ENCODE peak calls at places on chromosomes 4 and X, in nine cellular contexts. One of them, this sample, is unnamed. For H3K9me3, the result is how much of the 10 kb centered on the place peaks cover.

GRCh38 chrX:14032383-14032782 is 2.7 kb upstream of the GEMIN8 start:
- DNase-seq in transverse colon: peak
- DNase-seq in heart right ventricle: no peak
- DNase-seq in Caco-2: peak
- DNase-seq in psoas muscle: no peak
- DNase-seq in lung: peak
- DNase-seq in endothelial cell of umbilical vein: peak
- DNase-seq in breast epithelium: no peak
- DNase-seq in CD8-positive, alpha-beta memory T cell: peak
- DNase-seq in this sample: peak

GRCh38 chr4:7434766-7435150 is at the start of gene PSAPL1:
- DNase-seq in lung: peak
- DNase-seq in breast epithelium: no peak
- DNase-seq in transverse colon: peak
- DNase-seq in heart right ventricle: peak
- DNase-seq in Caco-2: peak
- DNase-seq in endothelial cell of umbilical vein: no peak
- DNase-seq in CD8-positive, alpha-beta memory T cell: no peak
- DNase-seq in psoas muscle: no peak
- DNase-seq in this sample: no peak

GRCh38 chr4:188403272-188403671 is 264.0 kb downstream of the TRIML1 start:
- DNase-seq in lung: no peak
- DNase-seq in heart right ventricle: no peak
- DNase-seq in endothelial cell of umbilical vein: no peak
- DNase-seq in psoas muscle: no peak
- DNase-seq in breast epithelium: no peak
- DNase-seq in CD8-positive, alpha-beta memory T cell: no peak
- DNase-seq in Caco-2: no peak
- DNase-seq in transverse colon: no peak
- DNase-seq in this sample: no peak

GRCh38 chr4:138175337-138175794 is 66.8 kb downstream of the SLC7A11 start:
- DNase-seq in CD8-positive, alpha-beta memory T cell: no peak
- DNase-seq in psoas muscle: no peak
- DNase-seq in Caco-2: no peak
- DNase-seq in breast epithelium: no peak
- DNase-seq in transverse colon: peak
- DNase-seq in endothelial cell of umbilical vein: peak
- DNase-seq in heart right ventricle: no peak
- DNase-seq in lung: no peak
- DNase-seq in this sample: no peak

GRCh38 chr4:89158884-89159503 is 47.7 kb downstream of the TIGD2 start:
- DNase-seq in CD8-positive, alpha-beta memory T cell: peak
- DNase-seq in endothelial cell of umbilical vein: peak
- DNase-seq in lung: no peak
- DNase-seq in Caco-2: no peak
- DNase-seq in breast epithelium: no peak
- DNase-seq in transverse colon: no peak
- DNase-seq in heart right ventricle: no peak
- DNase-seq in psoas muscle: no peak
- DNase-seq in this sample: no peak

GRCh38 chrX:3728454-3728853 is 15.0 kb upstream of the PRKX start:
- DNase-seq in lung: no peak
- DNase-seq in heart right ventricle: no peak
- DNase-seq in CD8-positive, alpha-beta memory T cell: no peak
- DNase-seq in transverse colon: no peak
- DNase-seq in endothelial cell of umbilical vein: no peak
- DNase-seq in breast epithelium: no peak
- DNase-seq in Caco-2: no peak
- DNase-seq in psoas muscle: no peak
- DNase-seq in this sample: no peak

GRCh38 chrX:9153299-9153698 is 119.4 kb upstream of the FAM9B start:
- DNase-seq in transverse colon: no peak
- DNase-seq in psoas muscle: no peak
- DNase-seq in endothelial cell of umbilical vein: peak
- DNase-seq in breast epithelium: no peak
- DNase-seq in heart right ventricle: no peak
- DNase-seq in Caco-2: no peak
- DNase-seq in lung: no peak
- DNase-seq in CD8-positive, alpha-beta memory T cell: no peak
- DNase-seq in this sample: no peak

GRCh38 chr4:173246719-173247118 is 78.1 kb downstream of the GALNT7 start:
- DNase-seq in Caco-2: no peak
- DNase-seq in endothelial cell of umbilical vein: no peak
- DNase-seq in transverse colon: no peak
- DNase-seq in lung: no peak
- DNase-seq in psoas muscle: no peak
- DNase-seq in CD8-positive, alpha-beta memory T cell: no peak
- DNase-seq in breast epithelium: no peak
- DNase-seq in heart right ventricle: no peak
- DNase-seq in this sample: no peak

GRCh38 chr4:112109455-112110425 is 35.5 kb upstream of the FAM241A start:
- DNase-seq in lung: no peak
- DNase-seq in CD8-positive, alpha-beta memory T cell: no peak
- DNase-seq in psoas muscle: no peak
- DNase-seq in heart right ventricle: no peak
- DNase-seq in endothelial cell of umbilical vein: peak
- DNase-seq in transverse colon: no peak
- DNase-seq in breast epithelium: no peak
- DNase-seq in Caco-2: no peak
- DNase-seq in this sample: no peak

GRCh38 chrX:106612403-106612789 is 618 bp downstream of the RADX start:
- DNase-seq in transverse colon: no peak
- DNase-seq in Caco-2: no peak
- DNase-seq in CD8-positive, alpha-beta memory T cell: no peak
- DNase-seq in endothelial cell of umbilical vein: no peak
- DNase-seq in heart right ventricle: no peak
- DNase-seq in psoas muscle: no peak
- DNase-seq in lung: no peak
- DNase-seq in breast epithelium: no peak
- DNase-seq in this sample: no peak

GRCh38 chr4:2691952-2692435 is 64.1 kb downstream of the TNIP2 start:
- DNase-seq in breast epithelium: no peak
- DNase-seq in CD8-positive, alpha-beta memory T cell: no peak
- DNase-seq in Caco-2: no peak
- DNase-seq in heart right ventricle: no peak
- DNase-seq in lung: no peak
- DNase-seq in psoas muscle: no peak
- DNase-seq in endothelial cell of umbilical vein: no peak
- DNase-seq in transverse colon: no peak
- DNase-seq in this sample: no peak

GRCh38 chrX:108219949-108220601 is 128.5 kb downstream of the ATG4A start:
- DNase-seq in endothelial cell of umbilical vein: no peak
- DNase-seq in transverse colon: no peak
- DNase-seq in heart right ventricle: no peak
- DNase-seq in Caco-2: no peak
- DNase-seq in breast epithelium: no peak
- DNase-seq in CD8-positive, alpha-beta memory T cell: no peak
- DNase-seq in lung: no peak
- DNase-seq in psoas muscle: no peak
- DNase-seq in this sample: no peak

GRCh38 chrX:67784712-67785111 is 240.9 kb downstream of the AR start:
- DNase-seq in heart right ventricle: no peak
- DNase-seq in psoas muscle: no peak
- DNase-seq in endothelial cell of umbilical vein: no peak
- DNase-seq in lung: no peak
- DNase-seq in transverse colon: no peak
- DNase-seq in CD8-positive, alpha-beta memory T cell: no peak
- DNase-seq in Caco-2: no peak
- DNase-seq in breast epithelium: no peak
- DNase-seq in this sample: no peak

GRCh38 chrX:67789536-67789935 is 245.7 kb downstream of the AR start:
- DNase-seq in psoas muscle: no peak
- DNase-seq in endothelial cell of umbilical vein: no peak
- DNase-seq in lung: no peak
- DNase-seq in breast epithelium: no peak
- DNase-seq in transverse colon: no peak
- DNase-seq in CD8-positive, alpha-beta memory T cell: no peak
- DNase-seq in heart right ventricle: no peak
- DNase-seq in Caco-2: no peak
- DNase-seq in this sample: no peak

DNA sequence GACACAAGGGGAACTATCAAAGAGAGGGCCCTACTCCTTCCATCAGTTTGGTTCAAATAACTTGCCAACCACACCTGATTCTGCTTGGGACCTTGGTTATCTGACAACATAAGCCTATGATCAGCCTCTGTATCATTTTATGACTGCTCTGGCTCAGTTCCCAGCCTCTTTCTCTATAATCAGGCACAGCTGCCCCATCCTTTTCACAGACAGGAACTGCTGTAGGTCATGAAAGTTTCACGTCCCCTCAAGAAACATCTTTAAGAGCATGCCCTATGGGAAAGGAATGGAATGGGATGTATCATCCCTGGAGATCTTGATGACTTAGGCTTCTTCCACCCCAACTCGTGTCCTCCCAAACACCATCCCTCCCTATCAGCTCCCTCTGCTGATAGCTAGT is 243.4 kb downstream of the AR start:
- DNase-seq in lung: no peak
- DNase-seq in heart right ventricle: no peak
- DNase-seq in Caco-2: no peak
- DNase-seq in transverse colon: no peak
- DNase-seq in breast epithelium: no peak
- DNase-seq in CD8-positive, alpha-beta memory T cell: no peak
- DNase-seq in endothelial cell of umbilical vein: no peak
- DNase-seq in psoas muscle: no peak
- DNase-seq in this sample: no peak
- H3K9me3 ChIP-seq in lung: under half
- H3K9me3 ChIP-seq in heart right ventricle: under half
- H3K9me3 ChIP-seq in Caco-2: under half
- H3K9me3 ChIP-seq in transverse colon: under half
- H3K9me3 ChIP-seq in breast epithelium: under half
- H3K9me3 ChIP-seq in CD8-positive, alpha-beta memory T cell: under half
- H3K9me3 ChIP-seq in endothelial cell of umbilical vein: under half
- H3K9me3 ChIP-seq in psoas muscle: under half
- H3K9me3 ChIP-seq in this sample: under half

GRCh38 chrX:135914404-135914803 is 20.9 kb downstream of the SAGE1 start:
- DNase-seq in breast epithelium: no peak
- DNase-seq in heart right ventricle: no peak
- DNase-seq in Caco-2: no peak
- DNase-seq in CD8-positive, alpha-beta memory T cell: no peak
- DNase-seq in endothelial cell of umbilical vein: no peak
- DNase-seq in psoas muscle: no peak
- DNase-seq in transverse colon: no peak
- DNase-seq in lung: no peak
- DNase-seq in this sample: no peak
- H3K9me3 ChIP-seq in breast epithelium: under half
- H3K9me3 ChIP-seq in heart right ventricle: under half
- H3K9me3 ChIP-seq in Caco-2: under half
- H3K9me3 ChIP-seq in CD8-positive, alpha-beta memory T cell: under half
- H3K9me3 ChIP-seq in endothelial cell of umbilical vein: under half
- H3K9me3 ChIP-seq in psoas muscle: under half
- H3K9me3 ChIP-seq in transverse colon: under half
- H3K9me3 ChIP-seq in lung: under half
- H3K9me3 ChIP-seq in this sample: under half

GRCh38 chrX:71998836-71999509 is 88.3 kb downstream of the NHSL2 start:
- DNase-seq in CD8-positive, alpha-beta memory T cell: peak
- DNase-seq in transverse colon: no peak
- DNase-seq in heart right ventricle: no peak
- DNase-seq in endothelial cell of umbilical vein: peak
- DNase-seq in psoas muscle: no peak
- DNase-seq in lung: no peak
- DNase-seq in Caco-2: no peak
- DNase-seq in breast epithelium: no peak
- DNase-seq in this sample: no peak

GRCh38 chrX:71997320-71997719 is 86.7 kb downstream of the NHSL2 start:
- DNase-seq in transverse colon: no peak
- DNase-seq in lung: no peak
- DNase-seq in endothelial cell of umbilical vein: no peak
- DNase-seq in Caco-2: no peak
- DNase-seq in breast epithelium: no peak
- DNase-seq in psoas muscle: no peak
- DNase-seq in heart right ventricle: no peak
- DNase-seq in CD8-positive, alpha-beta memory T cell: no peak
- DNase-seq in this sample: no peak

GRCh38 chrX:72001906-72002305 is 91.3 kb downstream of the NHSL2 start:
- DNase-seq in transverse colon: no peak
- DNase-seq in breast epithelium: no peak
- DNase-seq in Caco-2: no peak
- DNase-seq in CD8-positive, alpha-beta memory T cell: no peak
- DNase-seq in endothelial cell of umbilical vein: no peak
- DNase-seq in heart right ventricle: no peak
- DNase-seq in lung: no peak
- DNase-seq in psoas muscle: no peak
- DNase-seq in this sample: no peak

GRCh38 chrX:72001471-72001870 is 90.8 kb downstream of the NHSL2 start:
- DNase-seq in breast epithelium: no peak
- DNase-seq in Caco-2: no peak
- DNase-seq in psoas muscle: no peak
- DNase-seq in lung: no peak
- DNase-seq in transverse colon: no peak
- DNase-seq in heart right ventricle: no peak
- DNase-seq in CD8-positive, alpha-beta memory T cell: no peak
- DNase-seq in endothelial cell of umbilical vein: no peak
- DNase-seq in this sample: no peak

GRCh38 chrX:71999535-71999934 is 88.9 kb downstream of the NHSL2 start:
- DNase-seq in psoas muscle: no peak
- DNase-seq in breast epithelium: no peak
- DNase-seq in endothelial cell of umbilical vein: no peak
- DNase-seq in CD8-positive, alpha-beta memory T cell: no peak
- DNase-seq in heart right ventricle: no peak
- DNase-seq in transverse colon: no peak
- DNase-seq in Caco-2: no peak
- DNase-seq in lung: no peak
- DNase-seq in this sample: no peak
- H3K9me3 ChIP-seq in psoas muscle: under half
- H3K9me3 ChIP-seq in breast epithelium: under half
- H3K9me3 ChIP-seq in endothelial cell of umbilical vein: under half
- H3K9me3 ChIP-seq in CD8-positive, alpha-beta memory T cell: under half
- H3K9me3 ChIP-seq in heart right ventricle: under half
- H3K9me3 ChIP-seq in transverse colon: under half
- H3K9me3 ChIP-seq in Caco-2: under half
- H3K9me3 ChIP-seq in lung: under half
- H3K9me3 ChIP-seq in this sample: under half

GRCh38 chrX:6465731-6466130 is 69.2 kb downstream of the VCX3A start:
- DNase-seq in CD8-positive, alpha-beta memory T cell: no peak
- DNase-seq in psoas muscle: no peak
- DNase-seq in heart right ventricle: no peak
- DNase-seq in endothelial cell of umbilical vein: no peak
- DNase-seq in breast epithelium: no peak
- DNase-seq in Caco-2: no peak
- DNase-seq in lung: no peak
- DNase-seq in transverse colon: no peak
- DNase-seq in this sample: no peak
- H3K9me3 ChIP-seq in CD8-positive, alpha-beta memory T cell: under half
- H3K9me3 ChIP-seq in psoas muscle: under half
- H3K9me3 ChIP-seq in heart right ventricle: under half
- H3K9me3 ChIP-seq in endothelial cell of umbilical vein: under half
- H3K9me3 ChIP-seq in breast epithelium: under half
- H3K9me3 ChIP-seq in Caco-2: under half
- H3K9me3 ChIP-seq in lung: under half
- H3K9me3 ChIP-seq in transverse colon: under half
- H3K9me3 ChIP-seq in this sample: under half

GRCh38 chrX:146363919-146364318 is 445.7 kb upstream of the CXorf51B start:
- DNase-seq in heart right ventricle: no peak
- DNase-seq in Caco-2: no peak
- DNase-seq in transverse colon: no peak
- DNase-seq in CD8-positive, alpha-beta memory T cell: no peak
- DNase-seq in breast epithelium: no peak
- DNase-seq in psoas muscle: no peak
- DNase-seq in lung: no peak
- DNase-seq in endothelial cell of umbilical vein: no peak
- DNase-seq in this sample: no peak
- H3K9me3 ChIP-seq in heart right ventricle: under half
- H3K9me3 ChIP-seq in Caco-2: under half
- H3K9me3 ChIP-seq in transverse colon: under half
- H3K9me3 ChIP-seq in CD8-positive, alpha-beta memory T cell: under half
- H3K9me3 ChIP-seq in breast epithelium: under half
- H3K9me3 ChIP-seq in psoas muscle: under half
- H3K9me3 ChIP-seq in lung: under half
- H3K9me3 ChIP-seq in endothelial cell of umbilical vein: under half
- H3K9me3 ChIP-seq in this sample: under half

This sample was measured in uterus.